ENCODE peak calls at places on chromosomes 6 and 20, in seven cellular contexts. Q is GM20000, W is heart left ventricle, G is BE2C, F is uterus, Y is LNCaP clone FGC, E is endodermal cell. N is an unnamed sample.

GRCh38 chr6:158232445-158233213 is 64.5 kb downstream of the GTF2H5 start:
- DNase-seq in Q (peak), W (peak), G (peak), F (peak), Y (no peak), E (peak), N (peak)

GRCh38 chr6:82906489-82906888 is 159.2 kb downstream of the UBE3D start:
- DNase-seq in Q (no peak), W (no peak), G (no peak), F (no peak), Y (no peak), E (no peak), N (no peak)

GRCh38 chr6:176766-177165 is 115.5 kb upstream of the DUSP22 start:
- DNase-seq in Q (no peak), W (no peak), G (no peak), F (no peak), Y (no peak), E (no peak), N (no peak)

GRCh38 chr20:37992802-37993538 is 40.3 kb downstream of the TTI1 start:
- DNase-seq in Q (peak), W (peak), G (no peak), F (no peak), Y (no peak), E (no peak), N (no peak)

GRCh38 chr6:87182321-87182720 is 27.0 kb downstream of the ZNF292 start:
- DNase-seq in Q (peak), W (no peak), G (no peak), F (no peak), Y (no peak), E (no peak), N (no peak)

GRCh38 chr6:170176621-170177382 is 114.1 kb downstream of the DLL1 start:
- DNase-seq in Q (no peak), W (no peak), G (no peak), F (peak), Y (no peak), E (no peak), N (no peak)

GRCh38 chr6:70110128-70111022 is 192.5 kb downstream of the COL9A1 start:
- DNase-seq in Q (no peak), W (no peak), G (no peak), F (no peak), Y (no peak), E (no peak), N (no peak)

GRCh38 chr20:53408728-53409157 is 184.9 kb downstream of the ZNF217 start:
- DNase-seq in Q (no peak), W (no peak), G (no peak), F (no peak), Y (peak), E (no peak), N (no peak)

GRCh38 chr20:63463400-63464288 is 8.8 kb downstream of the KCNQ2 start:
- DNase-seq in Q (no peak), W (no peak), G (no peak), F (no peak), Y (no peak), E (no peak), N (no peak)

GRCh38 chr6:68638225-68638900 is 3.3 kb downstream of the ADGRB3 start:
- DNase-seq in Q (peak), W (no peak), G (peak), F (peak), Y (peak), E (peak), N (peak)

GRCh38 chr6:139373154-139373927 is 1.1 kb downstream of the CITED2 start:
- DNase-seq in Q (peak), W (peak), G (peak), F (peak), Y (no peak), E (peak), N (peak)
- TF ChIP-seq CTCF in Q (no peak), W (no peak), G (peak), F (no peak), Y (peak), E (peak), N (no peak)

GRCh38 chr6:42981866-42982265 is 2.5 kb upstream of the PPP2R5D start:
- DNase-seq in Q (no peak), W (no peak), G (no peak), F (no peak), Y (no peak), E (no peak), N (no peak)

GRCh38 chr6:42978793-42979522 is at the start of gene PEX6:
- DNase-seq in Q (peak), W (peak), G (peak), F (peak), Y (peak), E (peak), N (peak)

GRCh38 chr6:42978487-42978792 is 541 bp downstream of the PEX6 start:
- DNase-seq in Q (peak), W (peak), G (no peak), F (peak), Y (no peak), E (peak), N (no peak)

GRCh38 chr6:42984001-42984923 is at the start of gene PPP2R5D:
- DNase-seq in Q (peak), W (peak), G (peak), F (peak), Y (peak), E (peak), N (peak)

GRCh38 chr6:42979523-42980177 is 669 bp upstream of the PEX6 start:
- DNase-seq in Q (no peak), W (no peak), G (no peak), F (no peak), Y (no peak), E (no peak), N (no peak)
- TF ChIP-seq CTCF in Q (no peak), W (no peak), G (no peak), F (no peak), Y (no peak), E (no peak), N (no peak)

GRCh38 chr6:50141100-50141499 is 91.4 kb upstream of the DEFB112 start:
- DNase-seq in Q (no peak), W (no peak), G (no peak), F (no peak), Y (no peak), E (no peak), N (no peak)

GRCh38 chr6:50143011-50143719 is 93.4 kb upstream of the DEFB112 start:
- DNase-seq in Q (no peak), W (no peak), G (no peak), F (no peak), Y (no peak), E (no peak), N (no peak)

GRCh38 chr6:50147371-50147770 is 97.6 kb upstream of the DEFB112 start:
- DNase-seq in Q (no peak), W (no peak), G (no peak), F (no peak), Y (no peak), E (no peak), N (no peak)

GRCh38 chr6:50145125-50145524 is 95.4 kb upstream of the DEFB112 start:
- DNase-seq in Q (no peak), W (no peak), G (no peak), F (no peak), Y (no peak), E (no peak), N (no peak)
- TF ChIP-seq CTCF in Q (peak), W (no peak), G (peak), F (no peak), Y (peak), E (peak), N (peak)

GRCh38 chr6:156876302-156876701 is 99.1 kb downstream of the ARID1B start:
- DNase-seq in Q (no peak), W (peak), G (no peak), F (no peak), Y (no peak), E (peak), N (no peak)
- TF ChIP-seq CTCF in Q (no peak), W (peak), G (peak), F (no peak), Y (peak), E (peak), N (no peak)

DNA sequence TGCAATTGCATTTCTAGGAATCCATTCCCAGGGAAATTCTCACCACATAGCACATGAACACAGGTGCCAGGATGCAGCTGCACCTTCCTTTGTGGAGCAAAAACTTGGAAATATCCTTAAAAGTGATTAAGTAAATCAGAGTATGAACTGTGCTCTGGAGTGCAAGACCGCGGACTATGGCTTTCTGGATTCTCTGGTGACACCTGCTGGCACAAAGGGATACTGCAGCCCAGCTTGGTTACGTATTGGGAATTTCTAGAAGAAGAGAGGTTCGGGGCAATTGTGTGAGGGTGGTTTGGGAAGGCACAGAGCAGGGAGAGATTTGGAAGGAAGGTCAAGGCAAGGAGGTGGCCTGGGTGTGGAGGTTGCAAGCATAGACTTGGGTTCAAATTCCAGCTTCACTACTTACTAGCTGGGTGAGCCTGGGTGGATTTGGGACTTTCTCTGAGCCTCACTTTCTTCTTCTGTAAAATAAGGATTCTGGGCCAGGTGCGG is 15.9 kb upstream of the PEDS1 start:
- DNase-seq in Q (peak), W (peak), G (peak), F (peak), Y (no peak), E (peak), N (no peak)
- TF ChIP-seq CTCF in Q (peak), W (peak), G (peak), F (peak), Y (peak), E (peak), N (peak)

GRCh38 chr6:1262704-1263038 is 49.2 kb upstream of the FOXQ1 start:
- DNase-seq in Q (no peak), W (no peak), G (no peak), F (no peak), Y (no peak), E (no peak), N (no peak)

GRCh38 chr6:1266686-1267056 is 45.2 kb upstream of the FOXQ1 start:
- DNase-seq in Q (no peak), W (no peak), G (no peak), F (no peak), Y (no peak), E (no peak), N (no peak)

GRCh38 chr6:1264619-1265445 is 47.1 kb upstream of the FOXQ1 start:
- DNase-seq in Q (no peak), W (no peak), G (no peak), F (no peak), Y (no peak), E (no peak), N (no peak)

GRCh38 chr6:1263850-1264377 is 48.0 kb upstream of the FOXQ1 start:
- DNase-seq in Q (no peak), W (no peak), G (no peak), F (no peak), Y (no peak), E (no peak), N (no peak)

DNA sequence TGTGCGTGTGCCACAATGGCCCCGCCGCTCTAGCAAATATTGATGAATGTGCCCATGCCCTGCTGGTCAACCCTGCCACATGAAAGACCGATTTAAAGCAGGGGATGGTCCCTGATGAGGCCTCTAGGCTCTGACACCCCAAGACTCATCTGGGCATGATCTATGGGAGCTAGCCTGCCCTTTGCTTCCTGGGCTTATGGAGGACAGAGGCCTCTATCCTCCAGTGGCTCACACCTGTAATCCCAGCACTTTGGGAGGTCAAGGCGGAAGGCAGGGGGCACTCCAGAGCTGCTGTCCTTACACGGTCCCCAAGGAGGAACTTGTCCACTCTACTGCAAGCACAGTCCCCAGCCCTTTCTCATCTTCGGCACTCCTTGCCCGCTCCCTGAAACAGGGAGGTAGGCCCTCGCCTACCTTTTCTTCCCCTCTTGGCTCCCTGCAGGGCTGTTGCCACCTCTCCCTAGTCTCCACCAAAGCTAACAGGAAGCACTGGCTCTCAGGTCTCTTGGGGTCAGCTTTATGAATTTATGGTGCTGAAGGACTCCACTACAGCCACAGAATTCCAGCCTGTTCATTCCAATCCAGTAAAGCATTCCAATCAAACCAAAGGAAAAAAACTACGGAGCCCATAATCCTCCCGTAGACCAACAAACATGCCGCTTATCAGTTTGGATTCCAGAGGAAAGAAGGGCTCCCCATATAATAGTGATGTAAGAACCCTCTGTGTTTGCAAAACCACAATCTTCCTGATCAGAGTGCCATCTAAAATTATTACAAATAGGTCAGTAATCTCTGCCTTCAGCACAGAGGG is 48.7 kb upstream of the FOXQ1 start:
- DNase-seq in Q (no peak), W (no peak), G (no peak), F (no peak), Y (no peak), E (peak), N (no peak)
- TF ChIP-seq CTCF in Q (no peak), W (no peak), G (no peak), F (no peak), Y (no peak), E (peak), N (no peak)

N was measured in mesothelial cell of epicardium.